ENCODE peak calls at places on chromosomes 3 and 15, in six cellular contexts. N, I, Y, M, V and A are unnamed samples.
A peak's percentile ranks its signal among the peaks of the same experiment; 100 is the strongest.

GRCh38 chr3:149532463-149533180 is 58.1 kb downstream of the TM4SF4 start:
- DNase-seq in N (no peak), I (no peak), Y (no peak), M (no peak), V (peak; percentile 54), A (no peak)

GRCh38 chr3:131405411-131405810 is 23.8 kb downstream of the NUDT16 start:
- DNase-seq in N (no peak), I (no peak), Y (no peak), M (no peak), V (no peak), A (no peak)

GRCh38 chr3:194384156-194384555 is 14.6 kb upstream of the LRRC15 start:
- DNase-seq in N (no peak), I (no peak), Y (no peak), M (peak; percentile 22), V (no peak), A (no peak)

GRCh38 chr15:40038267-40038653 is 721 bp downstream of the SRP14 start:
- DNase-seq in N (no peak), I (no peak), Y (no peak), M (no peak), V (no peak), A (no peak)

GRCh38 chr3:186986811-186987210 is 56.5 kb downstream of the ST6GAL1 start:
- DNase-seq in N (no peak), I (no peak), Y (no peak), M (no peak), V (no peak), A (no peak)

GRCh38 chr3:32109256-32109655 is 2.8 kb downstream of the GPD1L start:
- DNase-seq in N (peak; percentile 91), I (peak; percentile 63), Y (peak; percentile 85), M (no peak), V (peak; percentile 90), A (peak; percentile 92)

GRCh38 chr3:141181819-141182218 is 49.8 kb upstream of the PXYLP1 start:
- DNase-seq in N (no peak), I (no peak), Y (no peak), M (no peak), V (no peak), A (no peak)

GRCh38 chr3:29171583-29171990 is 109.3 kb upstream of the RBMS3 start:
- DNase-seq in N (no peak), I (no peak), Y (no peak), M (no peak), V (no peak), A (no peak)

GRCh38 chr3:108947855-108948254 is 5.8 kb downstream of the GUCA1C start:
- DNase-seq in N (no peak), I (no peak), Y (no peak), M (no peak), V (no peak), A (no peak)

GRCh38 chr3:77324115-77324514 is 284.2 kb downstream of the ROBO2 start:
- DNase-seq in N (no peak), I (no peak), Y (no peak), M (no peak), V (no peak), A (no peak)

GRCh38 chr3:172760406-172760805 is 9.9 kb downstream of the ECT2 start:
- DNase-seq in N (no peak), I (no peak), Y (no peak), M (no peak), V (no peak), A (no peak)

GRCh38 chr3:109927161-109927560 is 589.8 kb upstream of the DPPA4 start:
- DNase-seq in N (no peak), I (no peak), Y (no peak), M (no peak), V (no peak), A (no peak)

GRCh38 chr3:100386437-100387064 is 14.3 kb downstream of the TOMM70 start:
- DNase-seq in N (no peak), I (no peak), Y (no peak), M (no peak), V (no peak), A (no peak)

GRCh38 chr3:64073362-64073761 is 50.1 kb upstream of the PSMD6 start:
- DNase-seq in N (no peak), I (no peak), Y (no peak), M (no peak), V (no peak), A (no peak)
- H3K27ac ChIP-seq in N (no peak overlapping the region), I (no peak overlapping the region), Y (no peak overlapping the region), M (no peak overlapping the region), V (no peak overlapping the region), A (no peak overlapping the region)

DNA sequence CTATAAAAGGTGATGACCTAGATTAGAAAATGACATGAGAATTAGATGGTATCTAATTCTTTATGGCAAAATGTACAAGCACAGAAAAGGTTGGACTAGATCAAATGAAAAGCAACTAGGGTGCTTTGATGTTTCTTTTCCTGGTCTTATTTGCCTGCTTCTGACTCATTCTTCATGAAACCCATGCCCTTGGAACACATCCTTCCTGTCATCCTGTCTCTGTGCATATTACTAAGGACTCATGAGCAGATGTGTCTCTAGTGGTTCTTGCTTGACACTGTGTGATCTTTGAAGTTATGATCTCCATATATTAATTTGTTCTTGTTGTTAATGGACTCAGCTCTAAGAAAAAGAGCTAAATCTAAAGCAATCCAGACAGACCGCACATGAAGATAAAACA is 314.0 kb downstream of the ERC2 start:
- DNase-seq in N (no peak), I (no peak), Y (no peak), M (no peak), V (no peak), A (no peak)
- H3K27ac ChIP-seq in N (no peak overlapping the region), I (peak overlapping the region; percentile 33), Y (no peak overlapping the region), M (no peak overlapping the region), V (no peak overlapping the region), A (no peak overlapping the region)

GRCh38 chr3:20185733-20186599 is at the start of gene SGO1:
- DNase-seq in N (peak; percentile 100), I (peak; percentile 96), Y (peak; percentile 99), M (peak; percentile 99), V (peak; percentile 99), A (peak; percentile 100)

GRCh38 chr3:20181276-20181675 is 4.7 kb downstream of the SGO1 start:
- DNase-seq in N (no peak), I (no peak), Y (no peak), M (no peak), V (no peak), A (no peak)

GRCh38 chr3:20186600-20187004 is 596 bp upstream of the SGO1 start:
- DNase-seq in N (no peak), I (no peak), Y (no peak), M (no peak), V (no peak), A (no peak)

GRCh38 chr3:20182206-20182605 is 3.8 kb downstream of the SGO1 start:
- DNase-seq in N (no peak), I (no peak), Y (no peak), M (no peak), V (no peak), A (no peak)

DNA sequence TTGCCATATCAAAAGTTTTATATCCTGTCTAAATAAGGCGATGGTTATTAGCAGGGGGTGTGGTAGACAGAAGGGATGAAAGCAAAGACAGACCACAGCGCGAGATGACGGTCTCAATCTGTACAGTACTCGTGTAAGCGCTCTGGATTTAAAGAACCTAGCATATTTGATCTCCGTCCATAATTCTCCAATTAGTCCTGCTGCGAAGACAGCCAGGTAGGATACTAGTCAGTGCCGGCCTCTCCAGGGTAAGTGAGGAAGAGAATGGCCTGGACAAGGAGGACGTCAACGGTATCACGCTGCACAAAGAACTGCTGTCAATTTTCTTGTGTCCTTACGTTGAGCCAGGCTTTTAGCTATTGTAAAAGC is 658 bp downstream of the SGO1 start:
- DNase-seq in N (no peak), I (no peak), Y (no peak), M (no peak), V (no peak), A (no peak)
- H3K27ac ChIP-seq in N (no peak overlapping the region), I (no peak overlapping the region), Y (no peak overlapping the region), M (peak overlapping the region; percentile 40), V (no peak overlapping the region), A (no peak overlapping the region)

DNA sequence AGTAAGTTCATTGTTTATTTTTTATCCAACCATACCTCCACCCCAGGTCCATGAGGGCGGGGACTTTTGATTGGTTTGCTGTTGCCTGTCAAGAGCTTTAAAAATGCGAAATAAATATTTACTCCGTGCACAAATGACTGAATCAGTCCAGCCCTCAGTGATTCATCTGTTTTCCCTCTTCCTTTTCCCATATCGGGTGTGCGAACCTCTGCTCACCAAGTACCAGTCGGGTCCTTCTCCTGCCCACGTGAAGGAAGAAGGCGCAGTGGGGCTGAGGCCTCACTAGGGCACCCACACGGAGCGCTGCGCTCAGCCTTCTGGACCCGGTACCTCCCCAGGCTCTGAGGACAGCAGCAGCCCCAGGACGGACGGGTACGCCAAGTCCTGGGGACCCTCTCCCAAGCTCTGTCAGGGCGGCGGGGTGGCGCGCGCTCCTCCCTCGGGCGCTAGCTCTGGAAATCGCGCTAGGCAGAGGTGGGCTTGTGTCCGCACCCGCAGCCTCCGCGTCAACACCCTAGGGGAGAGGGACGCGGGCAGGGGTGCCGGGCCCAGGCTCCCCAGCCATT is 70.5 kb upstream of the EPHB3 start:
- DNase-seq in N (no peak), I (no peak), Y (peak; percentile 72), M (peak; percentile 49), V (no peak), A (no peak)
- H3K27ac ChIP-seq in N (no peak overlapping the region), I (no peak overlapping the region), Y (peak overlapping the region; percentile 83), M (no peak overlapping the region), V (no peak overlapping the region), A (no peak overlapping the region)

DNA sequence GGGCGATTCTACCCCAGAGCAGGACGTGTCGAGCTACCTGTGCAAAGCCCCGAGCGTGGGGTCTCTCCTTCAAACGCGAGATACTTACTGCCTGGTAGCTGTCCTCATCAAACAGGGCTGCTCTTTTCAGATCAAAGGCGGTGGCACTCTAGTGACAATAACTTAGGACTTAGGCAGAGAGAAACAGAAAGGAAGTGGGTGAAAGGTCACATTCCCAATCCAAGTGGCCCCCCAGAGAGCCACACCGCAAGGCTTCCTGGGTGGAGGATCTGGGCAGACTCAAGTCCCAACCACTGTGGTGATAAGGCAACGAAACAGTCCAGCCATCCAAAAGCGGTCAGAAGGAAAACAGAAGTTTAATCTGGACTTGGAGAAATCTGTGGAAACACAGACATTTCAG is 227.2 kb downstream of the ADAMTS17 start:
- DNase-seq in N (peak; percentile 71), I (no peak), Y (no peak), M (no peak), V (no peak), A (peak; percentile 30)
- H3K27ac ChIP-seq in N (peak overlapping the region; percentile 99), I (peak overlapping the region; percentile 89), Y (peak overlapping the region; percentile 69), M (no peak overlapping the region), V (peak overlapping the region; percentile 68), A (peak overlapping the region; percentile 99)

GRCh38 chr15:59140422-59141226 is 35.7 kb downstream of the CCNB2 start:
- DNase-seq in N (no peak), I (no peak), Y (peak; percentile 67), M (no peak), V (no peak), A (no peak)
- H3K27ac ChIP-seq in N (no peak overlapping the region), I (no peak overlapping the region), Y (peak overlapping the region; percentile 53), M (no peak overlapping the region), V (no peak overlapping the region), A (no peak overlapping the region)